ENCODE peak calls at places on chromosomes 13 and 19, in four cellular contexts. One of them, this sample, is unnamed.

GRCh38 chr13:114077938-114078335 is 54.5 kb downstream of the RASA3 start:
- DNase-seq in WERI-Rb-1: no peak
- DNase-seq in neuronal stem cell: no peak
- DNase-seq in heart left ventricle: peak; percentile 24
- DNase-seq in this sample: no peak

GRCh38 chr13:113139580-113139979 is 17.0 kb downstream of the F10 start:
- DNase-seq in WERI-Rb-1: no peak
- DNase-seq in heart left ventricle: no peak
- DNase-seq in neuronal stem cell: no peak
- DNase-seq in this sample: no peak

GRCh38 chr13:72804301-72804700 is 22.4 kb downstream of the PIBF1 start:
- DNase-seq in WERI-Rb-1: no peak
- DNase-seq in heart left ventricle: no peak
- DNase-seq in neuronal stem cell: no peak
- DNase-seq in this sample: no peak

GRCh38 chr19:43872547-43873336 is 45.6 kb downstream of the ZNF283 start:
- DNase-seq in neuronal stem cell: no peak
- DNase-seq in heart left ventricle: no peak
- DNase-seq in WERI-Rb-1: no peak
- DNase-seq in this sample: peak; percentile 8

GRCh38 chr19:9799162-9799561 is 19.7 kb downstream of the FBXL12 start:
- DNase-seq in heart left ventricle: no peak
- DNase-seq in neuronal stem cell: no peak
- DNase-seq in WERI-Rb-1: no peak
- DNase-seq in this sample: no peak

GRCh38 chr19:44949550-44949949 is 3.7 kb downstream of the APOC2 start:
- DNase-seq in heart left ventricle: no peak
- DNase-seq in WERI-Rb-1: no peak
- DNase-seq in neuronal stem cell: no peak
- DNase-seq in this sample: no peak

GRCh38 chr13:27381601-27382000 is 42.8 kb upstream of the GTF3A start:
- DNase-seq in heart left ventricle: no peak
- DNase-seq in WERI-Rb-1: no peak
- DNase-seq in neuronal stem cell: no peak
- DNase-seq in this sample: no peak

GRCh38 chr19:12694641-12695040 is 1.8 kb downstream of the FBXW9 start:
- DNase-seq in neuronal stem cell: no peak
- DNase-seq in WERI-Rb-1: no peak
- DNase-seq in heart left ventricle: no peak
- DNase-seq in this sample: no peak

GRCh38 chr13:101115762-101116161 is 300.5 kb downstream of the NALCN start:
- DNase-seq in heart left ventricle: no peak
- DNase-seq in neuronal stem cell: no peak
- DNase-seq in WERI-Rb-1: no peak
- DNase-seq in this sample: peak; percentile 3

GRCh38 chr13:39682788-39683187 is 27.3 kb downstream of the COG6 start:
- DNase-seq in WERI-Rb-1: no peak
- DNase-seq in neuronal stem cell: no peak
- DNase-seq in heart left ventricle: no peak
- DNase-seq in this sample: no peak

GRCh38 chr13:92143766-92144165 is 745.3 kb downstream of the GPC5 start:
- DNase-seq in neuronal stem cell: no peak
- DNase-seq in WERI-Rb-1: peak; percentile 47
- DNase-seq in heart left ventricle: no peak
- DNase-seq in this sample: no peak

GRCh38 chr13:27919299-27919933 is 384 bp upstream of the PDX1 start:
- DNase-seq in WERI-Rb-1: no peak
- DNase-seq in heart left ventricle: no peak
- DNase-seq in neuronal stem cell: no peak
- DNase-seq in this sample: no peak

GRCh38 chr19:20964798-20965197 is 41.7 kb downstream of the ZNF85 start:
- DNase-seq in WERI-Rb-1: peak; percentile 13
- DNase-seq in heart left ventricle: no peak
- DNase-seq in neuronal stem cell: no peak
- DNase-seq in this sample: no peak

GRCh38 chr13:98252931-98253470 is 75.9 kb upstream of the RNF113B start:
- DNase-seq in neuronal stem cell: no peak
- DNase-seq in WERI-Rb-1: no peak
- DNase-seq in heart left ventricle: no peak
- DNase-seq in this sample: peak; percentile 67

GRCh38 chr19:46428278-46429141 is at the start of gene PNMA8C:
- DNase-seq in WERI-Rb-1: no peak
- DNase-seq in heart left ventricle: peak; percentile 88
- DNase-seq in neuronal stem cell: peak; percentile 89
- DNase-seq in this sample: no peak

GRCh38 chr13:79447741-79448140 is 33.2 kb upstream of the NDFIP2 start:
- DNase-seq in WERI-Rb-1: no peak
- DNase-seq in neuronal stem cell: no peak
- DNase-seq in heart left ventricle: no peak
- DNase-seq in this sample: no peak

GRCh38 chr13:40666058-40666904 is at the start of gene FOXO1:
- DNase-seq in WERI-Rb-1: peak; percentile 69
- DNase-seq in heart left ventricle: peak; percentile 93
- DNase-seq in neuronal stem cell: peak; percentile 79
- DNase-seq in this sample: peak; percentile 56

GRCh38 chr13:107866007-107866665 is 349.2 kb downstream of the LIG4 start:
- DNase-seq in neuronal stem cell: peak; percentile 43
- DNase-seq in WERI-Rb-1: peak; percentile 62
- DNase-seq in heart left ventricle: no peak
- DNase-seq in this sample: no peak

GRCh38 chr19:49887037-49887652 is 9.5 kb downstream of the IL4I1 start:
- DNase-seq in heart left ventricle: no peak
- DNase-seq in WERI-Rb-1: no peak
- DNase-seq in neuronal stem cell: no peak
- DNase-seq in this sample: no peak

GRCh38 chr19:2337329-2337707 is 8.8 kb downstream of the SPPL2B start:
- DNase-seq in neuronal stem cell: peak; percentile 52
- DNase-seq in heart left ventricle: no peak
- DNase-seq in WERI-Rb-1: no peak
- DNase-seq in this sample: no peak

GRCh38 chr13:72180253-72180952 is 313.4 kb upstream of the DACH1 start:
- DNase-seq in neuronal stem cell: no peak
- DNase-seq in heart left ventricle: no peak
- DNase-seq in WERI-Rb-1: no peak
- DNase-seq in this sample: peak; percentile 74

GRCh38 chr19:8487137-8487851 is 15.1 kb downstream of the PRAM1 start:
- DNase-seq in WERI-Rb-1: no peak
- DNase-seq in heart left ventricle: peak; percentile 58
- DNase-seq in neuronal stem cell: no peak
- DNase-seq in this sample: no peak

GRCh38 chr19:11868188-11868587 is 19.4 kb upstream of the ZNF69 start:
- DNase-seq in heart left ventricle: no peak
- DNase-seq in WERI-Rb-1: no peak
- DNase-seq in neuronal stem cell: no peak
- DNase-seq in this sample: no peak

GRCh38 chr19:43464089-43464775 is 1.2 kb downstream of the LYPD3 start:
- DNase-seq in heart left ventricle: no peak
- DNase-seq in WERI-Rb-1: peak; percentile 67
- DNase-seq in neuronal stem cell: no peak
- DNase-seq in this sample: no peak

GRCh38 chr19:33241530-33242101 is 16.0 kb upstream of the SLC7A10 start:
- DNase-seq in heart left ventricle: no peak
- DNase-seq in neuronal stem cell: no peak
- DNase-seq in WERI-Rb-1: peak; percentile 49
- DNase-seq in this sample: peak; percentile 29

GRCh38 chr13:72204291-72204690 is 337.3 kb upstream of the DACH1 start:
- DNase-seq in neuronal stem cell: no peak
- DNase-seq in heart left ventricle: no peak
- DNase-seq in WERI-Rb-1: no peak
- DNase-seq in this sample: peak; percentile 55

GRCh38 chr19:49710372-49710951 is 19.5 kb downstream of the CPT1C start:
- DNase-seq in neuronal stem cell: no peak
- DNase-seq in WERI-Rb-1: no peak
- DNase-seq in heart left ventricle: no peak
- DNase-seq in this sample: no peak

GRCh38 chr19:1407662-1408299 is 395 bp downstream of the DAZAP1 start:
- DNase-seq in neuronal stem cell: no peak
- DNase-seq in WERI-Rb-1: no peak
- DNase-seq in heart left ventricle: no peak
- DNase-seq in this sample: no peak

GRCh38 chr13:108227651-108228272 is 9.6 kb downstream of the ABHD13 start:
- DNase-seq in heart left ventricle: no peak
- DNase-seq in neuronal stem cell: no peak
- DNase-seq in WERI-Rb-1: no peak
- DNase-seq in this sample: peak; percentile 44

GRCh38 chr19:33375760-33376159 is 2.3 kb downstream of the CEBPG start:
- DNase-seq in neuronal stem cell: no peak
- DNase-seq in heart left ventricle: no peak
- DNase-seq in WERI-Rb-1: no peak
- DNase-seq in this sample: peak; percentile 48

GRCh38 chr13:94415484-94415883 is 64.0 kb downstream of the DCT start:
- DNase-seq in WERI-Rb-1: peak; percentile 53
- DNase-seq in neuronal stem cell: no peak
- DNase-seq in heart left ventricle: no peak
- DNase-seq in this sample: no peak

GRCh38 chr19:19343016-19343362 is 22.4 kb downstream of the MAU2 start:
- DNase-seq in WERI-Rb-1: no peak
- DNase-seq in neuronal stem cell: no peak
- DNase-seq in heart left ventricle: no peak
- DNase-seq in this sample: no peak

GRCh38 chr13:46996316-46996715 is 99.5 kb upstream of the HTR2A start:
- DNase-seq in neuronal stem cell: no peak
- DNase-seq in WERI-Rb-1: peak; percentile 11
- DNase-seq in heart left ventricle: no peak
- DNase-seq in this sample: no peak

GRCh38 chr19:39248806-39249205 is at the start of gene IFNL4:
- DNase-seq in heart left ventricle: no peak
- DNase-seq in WERI-Rb-1: no peak
- DNase-seq in neuronal stem cell: no peak
- DNase-seq in this sample: no peak
- H3K27me3 ChIP-seq in heart left ventricle: peaks cover 37% of the 10 kb centered on the region
- H3K27me3 ChIP-seq in WERI-Rb-1: no peaks in the 10 kb centered on the region
- H3K27me3 ChIP-seq in neuronal stem cell: peaks cover 19% of the 10 kb centered on the region
- H3K27me3 ChIP-seq in this sample: peaks cover 21% of the 10 kb centered on the region

GRCh38 chr13:89959074-89959473 is 1388.4 kb upstream of the MIR17HG start:
- DNase-seq in neuronal stem cell: no peak
- DNase-seq in heart left ventricle: no peak
- DNase-seq in WERI-Rb-1: no peak
- DNase-seq in this sample: no peak
- H3K27me3 ChIP-seq in neuronal stem cell: no peaks in the 10 kb centered on the region
- H3K27me3 ChIP-seq in heart left ventricle: no peaks in the 10 kb centered on the region
- H3K27me3 ChIP-seq in WERI-Rb-1: no peaks in the 10 kb centered on the region
- H3K27me3 ChIP-seq in this sample: no peaks in the 10 kb centered on the region

GRCh38 chr13:20401586-20401957 is 124.1 kb downstream of the CRYL1 start:
- DNase-seq in heart left ventricle: no peak
- DNase-seq in WERI-Rb-1: no peak
- DNase-seq in neuronal stem cell: no peak
- DNase-seq in this sample: no peak

GRCh38 chr13:20403826-20404225 is 121.8 kb downstream of the CRYL1 start:
- DNase-seq in WERI-Rb-1: no peak
- DNase-seq in heart left ventricle: no peak
- DNase-seq in neuronal stem cell: no peak
- DNase-seq in this sample: no peak

GRCh38 chr13:20402881-20403280 is 122.8 kb downstream of the CRYL1 start:
- DNase-seq in WERI-Rb-1: no peak
- DNase-seq in neuronal stem cell: no peak
- DNase-seq in heart left ventricle: no peak
- DNase-seq in this sample: no peak

GRCh38 chr13:20400774-20401173 is 124.9 kb downstream of the CRYL1 start:
- DNase-seq in heart left ventricle: no peak
- DNase-seq in neuronal stem cell: no peak
- DNase-seq in WERI-Rb-1: no peak
- DNase-seq in this sample: peak; percentile 89

DNA sequence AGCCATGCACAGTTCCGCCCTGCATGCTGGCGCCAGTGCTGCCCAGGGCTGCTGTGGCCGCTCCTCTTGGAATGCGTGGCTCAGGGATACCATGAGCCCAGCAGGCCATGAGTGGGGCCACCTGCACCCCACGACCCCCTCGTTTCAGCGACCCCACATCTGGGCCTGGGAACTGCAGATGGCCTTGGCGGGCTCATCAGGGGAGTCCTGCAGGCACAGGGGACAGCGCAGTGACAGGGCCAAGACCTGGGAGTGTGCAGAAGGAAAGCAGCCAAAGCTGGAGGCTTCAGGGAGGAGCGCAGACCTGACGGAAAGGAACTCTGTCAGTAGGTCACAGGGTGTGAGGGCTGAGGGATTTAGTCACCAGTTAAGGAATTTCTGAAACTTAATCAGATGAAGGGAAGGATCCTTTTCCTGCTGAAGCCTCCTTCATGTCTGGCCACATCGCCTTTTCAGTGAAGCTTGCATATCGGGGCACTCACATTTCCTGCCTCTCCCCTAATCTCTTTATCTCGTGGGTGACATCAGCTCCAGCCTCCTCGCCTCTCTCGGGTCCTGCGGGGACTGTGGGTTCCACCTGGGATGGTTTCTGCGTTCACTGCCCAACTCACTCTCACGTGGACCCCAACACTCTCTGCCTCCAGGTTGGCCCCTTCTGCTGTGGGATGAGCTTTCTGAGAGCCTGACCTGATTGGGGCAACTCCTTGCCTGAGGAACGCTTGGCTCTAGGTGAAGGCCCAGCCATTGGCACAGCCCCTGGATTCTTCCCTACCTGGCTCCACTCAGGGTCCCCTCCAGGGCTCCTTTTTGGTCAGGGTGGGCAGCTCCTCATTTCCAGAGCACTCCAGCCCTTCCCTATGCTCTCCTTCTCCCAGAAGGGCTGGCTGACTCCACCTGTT is 123.5 kb downstream of the CRYL1 start:
- DNase-seq in WERI-Rb-1: no peak
- DNase-seq in neuronal stem cell: no peak
- DNase-seq in heart left ventricle: no peak
- DNase-seq in this sample: peak; percentile 87
- H3K27me3 ChIP-seq in WERI-Rb-1: peaks cover 96% of the 10 kb centered on the region
- H3K27me3 ChIP-seq in neuronal stem cell: no peaks in the 10 kb centered on the region
- H3K27me3 ChIP-seq in heart left ventricle: no peaks in the 10 kb centered on the region
- H3K27me3 ChIP-seq in this sample: no peaks in the 10 kb centered on the region

GRCh38 chr13:33452873-33453558 is 167.5 kb upstream of the STARD13 start:
- DNase-seq in WERI-Rb-1: no peak
- DNase-seq in heart left ventricle: no peak
- DNase-seq in neuronal stem cell: no peak
- DNase-seq in this sample: no peak
- H3K27me3 ChIP-seq in WERI-Rb-1: no peaks in the 10 kb centered on the region
- H3K27me3 ChIP-seq in heart left ventricle: no peaks in the 10 kb centered on the region
- H3K27me3 ChIP-seq in neuronal stem cell: no peaks in the 10 kb centered on the region
- H3K27me3 ChIP-seq in this sample: no peaks in the 10 kb centered on the region